ENCODE peak calls at places on chromosomes 13 and 19, in six cellular contexts. O is psoas muscle, D is uterus, P is GM23338, C is hepatocyte, M is keratinocyte. U is an unnamed sample. For H3K36me3 and H3K4me1, the result is how much of the 10 kb centered on the place peaks cover.

GRCh38 chr19:5903054-5903501 is 512 bp downstream of the NDUFA11 start:
- DNase-seq in O (no peak), D (no peak), P (peak), C (peak), M (no peak), U (peak)

GRCh38 chr19:2627319-2627829 is 75.1 kb downstream of the GNG7 start:
- DNase-seq in O (peak), D (peak), P (no peak), C (peak), M (peak), U (peak)

GRCh38 chr19:48192750-48193149 is 22.3 kb downstream of the ZSWIM9 start:
- DNase-seq in O (no peak), D (no peak), P (no peak), C (no peak), M (no peak), U (no peak)

GRCh38 chr13:70473912-70474311 is 365.7 kb upstream of the KLHL1 start:
- DNase-seq in O (no peak), D (no peak), P (no peak), C (no peak), M (no peak), U (no peak)

GRCh38 chr19:45250832-45251451 is at the start of gene MARK4:
- DNase-seq in O (peak), D (peak), P (peak), C (peak), M (peak), U (peak)

GRCh38 chr13:43301341-43301969 is 278.1 kb downstream of the DNAJC15 start:
- DNase-seq in O (no peak), D (no peak), P (no peak), C (no peak), M (no peak), U (no peak)

GRCh38 chr19:44677019-44677809 is 5.9 kb downstream of the CEACAM19 start:
- DNase-seq in O (no peak), D (no peak), P (peak), C (peak), M (no peak), U (no peak)

GRCh38 chr19:30699871-30700280 is 327.7 kb downstream of the ZNF536 start:
- DNase-seq in O (no peak), D (no peak), P (no peak), C (no peak), M (no peak), U (no peak)

GRCh38 chr13:40749327-40749726 is 21.7 kb downstream of the MRPS31 start:
- DNase-seq in O (no peak), D (no peak), P (no peak), C (no peak), M (no peak), U (no peak)

GRCh38 chr13:112978561-112979405 is 9.8 kb downstream of the MCF2L start:
- DNase-seq in O (no peak), D (peak), P (no peak), C (no peak), M (no peak), U (no peak)

GRCh38 chr13:43783820-43784219 is 3.0 kb downstream of the ENOX1 start:
- DNase-seq in O (no peak), D (no peak), P (peak), C (peak), M (no peak), U (no peak)

GRCh38 chr13:73938375-73939070 is 195.7 kb downstream of the KLF12 start:
- DNase-seq in O (no peak), D (no peak), P (no peak), C (peak), M (peak), U (no peak)

GRCh38 chr13:46571189-46571901 is 18.4 kb downstream of the LRCH1 start:
- DNase-seq in O (no peak), D (no peak), P (no peak), C (no peak), M (no peak), U (no peak)

GRCh38 chr19:38057954-38058690 is 151.1 kb downstream of the SIPA1L3 start:
- DNase-seq in O (no peak), D (no peak), P (no peak), C (peak), M (no peak), U (peak)

GRCh38 chr13:41835871-41836270 is 125.0 kb downstream of the VWA8 start:
- DNase-seq in O (no peak), D (no peak), P (no peak), C (no peak), M (no peak), U (no peak)

GRCh38 chr19:19597809-19598306 is 20.6 kb downstream of the PBX4 start:
- DNase-seq in O (no peak), D (no peak), P (no peak), C (no peak), M (no peak), U (no peak)

GRCh38 chr13:31105020-31105800 is 56.5 kb downstream of the HSPH1 start:
- DNase-seq in O (no peak), D (no peak), P (peak), C (no peak), M (no peak), U (peak)

GRCh38 chr13:102693250-102693649 is 1.6 kb downstream of the METTL21C start:
- DNase-seq in O (no peak), D (no peak), P (no peak), C (no peak), M (no peak), U (no peak)

GRCh38 chr19:29603308-29603707 is 2.8 kb upstream of the POP4 start:
- DNase-seq in O (no peak), D (no peak), P (peak), C (no peak), M (no peak), U (no peak)

GRCh38 chr19:50705422-50706019 is 14.1 kb downstream of the SHANK1 start:
- DNase-seq in O (no peak), D (no peak), P (peak), C (peak), M (no peak), U (no peak)

GRCh38 chr19:13396256-13397080 is 109.8 kb downstream of the CACNA1A start:
- DNase-seq in O (no peak), D (no peak), P (peak), C (peak), M (peak), U (peak)

GRCh38 chr19:48415395-48415794 is 21.9 kb downstream of the GRIN2D start:
- DNase-seq in O (peak), D (peak), P (peak), C (peak), M (no peak), U (peak)

GRCh38 chr13:98459721-98460370 is 117.1 kb downstream of the STK24 start:
- DNase-seq in O (no peak), D (no peak), P (no peak), C (no peak), M (no peak), U (no peak)

GRCh38 chr19:18796239-18796638 is 5.1 kb upstream of the COMP start:
- DNase-seq in O (no peak), D (no peak), P (no peak), C (no peak), M (no peak), U (no peak)

GRCh38 chr13:76720416-76720815 is 165.8 kb downstream of the KCTD12 start:
- DNase-seq in O (no peak), D (no peak), P (no peak), C (no peak), M (no peak), U (no peak)

GRCh38 chr13:84481958-84482357 is 599.7 kb upstream of the SLITRK1 start:
- DNase-seq in O (no peak), D (no peak), P (no peak), C (no peak), M (no peak), U (no peak)

GRCh38 chr13:63436288-63436687 is 2020.6 kb upstream of the PCDH20 start:
- DNase-seq in O (no peak), D (no peak), P (no peak), C (no peak), M (no peak), U (no peak)

GRCh38 chr19:47719047-47719885 is 6.0 kb downstream of the EHD2 start:
- DNase-seq in O (peak), D (peak), P (no peak), C (peak), M (peak), U (peak)

GRCh38 chr19:54644056-54644455 is 13.8 kb downstream of the LILRB1 start:
- DNase-seq in O (no peak), D (no peak), P (no peak), C (no peak), M (no peak), U (peak)

GRCh38 chr13:43300817-43301216 is 277.4 kb downstream of the DNAJC15 start:
- DNase-seq in O (no peak), D (no peak), P (no peak), C (no peak), M (no peak), U (no peak)

GRCh38 chr13:27273658-27274425 is 3.2 kb downstream of the RASL11A start:
- DNase-seq in O (no peak), D (no peak), P (no peak), C (no peak), M (no peak), U (no peak)

GRCh38 chr19:48836089-48837017 is at the start of gene HSD17B14:
- DNase-seq in O (no peak), D (peak), P (peak), C (peak), M (no peak), U (no peak)

GRCh38 chr13:113547248-113547971 is 37.1 kb upstream of the TFDP1 start:
- DNase-seq in O (no peak), D (no peak), P (no peak), C (no peak), M (no peak), U (no peak)

GRCh38 chr19:28929026-28929425 is 283.9 kb downstream of the UQCRFS1 start:
- DNase-seq in O (no peak), D (no peak), P (no peak), C (no peak), M (no peak), U (no peak)

GRCh38 chr13:99997702-99998219 is 16.2 kb downstream of the ZIC2 start:
- DNase-seq in O (no peak), D (no peak), P (no peak), C (no peak), M (no peak), U (no peak)
- TF ChIP-seq CTCF in O (no peak), D (no peak), P (no peak), C (no peak), M (no peak), U (no peak)

GRCh38 chr19:39386557-39386956 is 4.3 kb downstream of the PAF1 start:
- DNase-seq in O (no peak), D (no peak), P (no peak), C (no peak), M (no peak), U (no peak)
- H3K36me3 ChIP-seq in O (under half), D (under half), P (under half), C (under half), M (under half), U (half or more)

DNA sequence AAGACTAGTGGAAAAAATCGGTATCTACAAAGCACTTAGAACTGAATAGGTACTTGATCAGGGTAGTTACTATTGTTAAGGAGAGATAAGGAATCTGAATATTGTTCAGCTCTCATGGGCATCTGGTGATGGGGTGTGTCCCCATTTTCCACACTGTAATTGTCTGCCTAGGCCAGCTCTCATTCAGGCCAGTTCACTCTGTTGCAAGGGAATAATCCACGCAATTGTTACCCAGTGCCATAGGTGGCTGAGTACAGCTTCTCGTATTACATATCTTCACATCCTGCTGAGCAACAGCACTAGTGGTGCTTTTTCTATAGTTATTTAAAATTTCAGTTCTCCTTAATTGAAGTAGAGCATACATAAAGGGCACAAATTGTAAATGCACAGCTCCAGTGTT is 45.6 kb upstream of the C13orf42 start:
- DNase-seq in O (no peak), D (no peak), P (no peak), C (no peak), M (no peak), U (no peak)
- H3K4me1 ChIP-seq in O (under half), D (under half), P (half or more), C (under half), M (under half), U (under half)

DNA sequence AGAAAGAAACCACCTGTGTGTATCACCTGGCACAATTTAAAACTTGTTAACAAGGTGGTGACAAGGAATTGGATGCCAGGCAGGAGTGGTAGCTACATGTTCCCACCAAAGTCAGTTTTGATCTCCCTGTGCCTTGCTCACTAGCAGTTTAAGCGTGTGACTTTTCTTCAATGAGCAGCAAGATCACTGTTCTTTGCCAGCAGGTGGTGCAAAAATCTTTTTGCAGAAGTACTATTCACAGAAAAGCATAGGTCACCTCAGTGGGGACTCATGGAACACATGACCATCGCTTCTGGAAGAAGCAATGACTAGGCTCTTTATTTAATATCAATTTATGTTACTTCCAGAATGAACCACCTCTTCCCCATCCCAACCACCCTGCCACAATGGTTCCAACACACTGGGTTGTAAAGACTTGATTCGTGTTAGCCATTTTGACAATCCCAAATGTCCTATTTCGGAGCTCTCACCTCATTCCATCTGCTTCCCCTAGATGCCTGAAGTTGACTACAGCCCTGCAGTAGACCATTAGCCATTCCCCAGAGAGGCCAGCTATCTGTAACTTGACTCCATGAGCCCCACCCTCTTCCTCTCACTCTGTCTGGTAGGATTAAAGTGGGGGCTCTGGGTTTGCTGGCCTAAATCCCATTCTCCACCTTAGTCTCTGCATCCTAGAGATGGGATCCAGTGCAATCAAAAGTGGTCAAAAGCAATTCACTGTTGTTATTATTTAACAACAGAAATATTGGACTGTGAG is 59.1 kb upstream of the TNFRSF19 start:
- DNase-seq in O (no peak), D (no peak), P (peak), C (peak), M (no peak), U (no peak)
- TF ChIP-seq CTCF in O (peak), D (no peak), P (peak), C (peak), M (peak), U (no peak)

GRCh38 chr13:110627351-110627750 is 12.0 kb downstream of the NAXD start:
- DNase-seq in O (no peak), D (no peak), P (no peak), C (no peak), M (peak), U (no peak)

GRCh38 chr13:110625771-110626321 is 10.5 kb downstream of the NAXD start:
- DNase-seq in O (no peak), D (no peak), P (no peak), C (peak), M (no peak), U (no peak)

GRCh38 chr13:110627761-110628476 is 12.6 kb downstream of the NAXD start:
- DNase-seq in O (no peak), D (no peak), P (no peak), C (no peak), M (no peak), U (no peak)

GRCh38 chr13:110626510-110626909 is 11.2 kb downstream of the NAXD start:
- DNase-seq in O (no peak), D (no peak), P (no peak), C (no peak), M (no peak), U (no peak)

DNA sequence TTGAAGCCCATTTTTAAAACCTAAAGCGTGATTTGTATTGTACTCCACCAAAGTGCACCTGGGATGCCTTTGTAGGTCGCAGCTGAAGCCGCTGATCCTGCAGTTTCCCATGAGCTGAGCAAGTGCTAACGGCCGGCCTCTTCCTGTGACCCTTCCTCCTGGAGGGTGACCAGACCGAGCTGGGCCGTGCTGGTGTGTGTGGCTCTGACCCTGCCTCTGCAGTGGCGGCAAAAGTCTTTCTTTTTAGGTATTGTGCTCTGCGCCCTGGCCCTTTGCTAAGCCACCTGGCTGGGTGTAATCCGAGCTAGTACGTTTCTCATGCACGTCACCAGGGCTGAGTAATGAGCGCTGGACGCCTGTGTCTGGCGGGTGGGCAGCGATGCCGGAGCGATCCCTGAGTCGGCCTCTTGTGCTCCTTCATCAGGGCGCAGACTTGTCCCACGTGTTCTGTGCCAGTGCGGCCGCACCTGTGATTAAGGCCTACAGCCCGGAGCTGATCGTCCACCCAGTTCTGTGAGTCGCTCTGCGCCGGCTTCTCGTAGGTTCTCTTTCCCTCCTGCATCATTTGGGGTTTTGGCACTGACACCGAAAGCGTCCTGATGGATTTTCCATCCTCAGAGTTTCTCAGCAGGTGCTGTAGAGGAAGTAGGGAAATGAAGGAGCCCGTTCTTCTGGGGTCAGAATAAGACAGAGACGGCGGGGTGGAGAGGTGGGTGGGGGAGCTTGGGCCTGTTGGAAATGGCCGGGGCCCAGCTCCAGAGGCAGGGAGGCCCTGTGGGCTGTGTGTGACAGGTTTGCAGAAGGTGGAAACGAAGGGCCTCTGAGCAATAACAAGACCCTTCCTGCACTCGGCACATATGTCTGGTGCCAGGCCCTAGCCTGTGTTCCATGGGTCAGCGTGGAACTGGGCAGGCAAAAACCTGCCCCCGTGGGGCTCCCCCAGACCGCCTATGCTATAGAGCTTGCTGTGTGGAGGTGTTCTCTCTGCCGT is 9.7 kb downstream of the NAXD start:
- DNase-seq in O (no peak), D (no peak), P (peak), C (no peak), M (no peak), U (no peak)
- H3K36me3 ChIP-seq in O (under half), D (under half), P (under half), C (under half), M (under half), U (under half)

U was measured in lung.